ENCODE peak calls at places on chromosomes 4 and X, in nine cellular contexts. T is T-helper 2 cell; L is IMR-90; N is stimulated activated CD8-positive, alpha-beta memory T cell treated with anti-CD3 and anti-CD28 coated beads, Interleukin-15, amount 100 ng/mL, for 4 hours; J is HepG2; H is mesothelial cell of epicardium; B is right cardiac atrium; Y is bronchial epithelial cell; F is central memory CD8-positive, alpha-beta T cell. X is an unnamed sample.

GRCh38 chrX:119728487-119728886 is 29.9 kb upstream of the SOWAHD start:
- DNase-seq in T (no peak), L (no peak), N (no peak), J (peak; percentile 28), H (no peak), B (no peak), Y (no peak), F (no peak), X (no peak)

GRCh38 chrX:22063284-22063683 is 31.2 kb downstream of the PHEX start:
- DNase-seq in T (no peak), L (no peak), N (no peak), J (no peak), H (no peak), B (no peak), Y (no peak), F (no peak), X (peak; percentile 13)

GRCh38 chr4:78032446-78032845 is 24.7 kb upstream of the FRAS1 start:
- DNase-seq in T (no peak), L (no peak), N (no peak), J (no peak), H (no peak), B (no peak), Y (no peak), F (no peak), X (no peak)

GRCh38 chr4:1104647-1105046 is 8.7 kb downstream of the RNF212 start:
- DNase-seq in T (no peak), L (no peak), N (no peak), J (no peak), H (no peak), B (no peak), Y (no peak), F (no peak), X (no peak)

GRCh38 chr4:129233691-129234090 is 137.7 kb downstream of the C4orf33 start:
- DNase-seq in T (no peak), L (no peak), N (no peak), J (no peak), H (no peak), B (no peak), Y (no peak), F (no peak), X (no peak)

GRCh38 chrX:46333550-46333949 is 211.7 kb downstream of the ZNF674 start:
- DNase-seq in T (no peak), L (no peak), N (no peak), J (no peak), H (no peak), B (no peak), Y (peak; percentile 85), F (no peak), X (no peak)

GRCh38 chrX:107290019-107290418 is 83.6 kb downstream of the DNAAF6 start:
- DNase-seq in T (no peak), L (no peak), N (no peak), J (no peak), H (no peak), B (no peak), Y (no peak), F (no peak), X (no peak)

GRCh38 chrX:114976321-114976720 is 41.1 kb downstream of the IL13RA2 start:
- DNase-seq in T (no peak), L (peak; percentile 19), N (no peak), J (no peak), H (no peak), B (no peak), Y (peak; percentile 92), F (no peak), X (peak; percentile 36)

GRCh38 chrX:11366998-11367595 is 73.9 kb downstream of the AMELX start:
- DNase-seq in T (no peak), L (no peak), N (no peak), J (no peak), H (no peak), B (no peak), Y (no peak), F (no peak), X (no peak)

GRCh38 chr4:117447925-117448324 is 362.5 kb upstream of the TRAM1L1 start:
- DNase-seq in T (no peak), L (no peak), N (no peak), J (peak; percentile 12), H (no peak), B (no peak), Y (no peak), F (no peak), X (no peak)

GRCh38 chrX:71542825-71543224 is 9.9 kb downstream of the OGT start:
- DNase-seq in T (no peak), L (no peak), N (no peak), J (no peak), H (no peak), B (no peak), Y (no peak), F (no peak), X (peak; percentile 16)

GRCh38 chrX:86047174-86047991 is at the start of gene CHM:
- DNase-seq in T (peak; percentile 9), L (peak; percentile 84), N (peak; percentile 13), J (peak; percentile 80), H (peak; percentile 72), B (peak; percentile 69), Y (peak; percentile 83), F (peak; percentile 45), X (peak; percentile 88)

GRCh38 chr4:53490161-53490915 is 100.9 kb downstream of the LNX1 start:
- DNase-seq in T (no peak), L (peak; percentile 45), N (no peak), J (no peak), H (no peak), B (no peak), Y (no peak), F (no peak), X (peak; percentile 55)

GRCh38 chr4:133839326-133839725 is 362.3 kb downstream of the PABPC4L start:
- DNase-seq in T (no peak), L (peak; percentile 12), N (no peak), J (no peak), H (no peak), B (no peak), Y (no peak), F (no peak), X (peak; percentile 9)

GRCh38 chr4:157270108-157270507 is 49.6 kb downstream of the GRIA2 start:
- DNase-seq in T (no peak), L (no peak), N (no peak), J (no peak), H (no peak), B (no peak), Y (no peak), F (no peak), X (no peak)

GRCh38 chrX:17812763-17813162 is 48.3 kb downstream of the RAI2 start:
- DNase-seq in T (no peak), L (no peak), N (no peak), J (no peak), H (no peak), B (no peak), Y (peak; percentile 1), F (no peak), X (peak; percentile 40)

GRCh38 chrX:8668797-8669196 is 63.1 kb downstream of the ANOS1 start:
- DNase-seq in T (no peak), L (no peak), N (no peak), J (no peak), H (no peak), B (no peak), Y (peak; percentile 10), F (no peak), X (no peak)

GRCh38 chr4:26793750-26794149 is 66.9 kb upstream of the STIM2 start:
- DNase-seq in T (no peak), L (no peak), N (no peak), J (no peak), H (no peak), B (no peak), Y (no peak), F (no peak), X (no peak)

GRCh38 chr4:46124773-46125172 is 919 bp upstream of the GABRG1 start:
- DNase-seq in T (no peak), L (no peak), N (no peak), J (no peak), H (peak; percentile 41), B (peak; percentile 17), Y (no peak), F (no peak), X (no peak)

GRCh38 chrX:17787557-17787956 is 50.3 kb downstream of the SCML1 start:
- DNase-seq in T (no peak), L (no peak), N (no peak), J (no peak), H (no peak), B (no peak), Y (no peak), F (no peak), X (no peak)

GRCh38 chrX:122868626-122869025 is 315.5 kb upstream of the GRIA3 start:
- DNase-seq in T (no peak), L (no peak), N (no peak), J (no peak), H (no peak), B (no peak), Y (no peak), F (no peak), X (no peak)

GRCh38 chrX:10101269-10101668 is 55.5 kb upstream of the CLCN4 start:
- DNase-seq in T (no peak), L (peak; percentile 40), N (no peak), J (peak; percentile 92), H (no peak), B (no peak), Y (no peak), F (no peak), X (no peak)

GRCh38 chr4:11408569-11408968 is 20.1 kb downstream of the HS3ST1 start:
- DNase-seq in T (no peak), L (no peak), N (no peak), J (no peak), H (no peak), B (no peak), Y (no peak), F (no peak), X (no peak)

GRCh38 chrX:86103061-86103460 is 45.2 kb upstream of the DACH2 start:
- DNase-seq in T (no peak), L (no peak), N (no peak), J (no peak), H (no peak), B (no peak), Y (peak; percentile 15), F (no peak), X (no peak)

GRCh38 chrX:44019911-44020310 is 46.7 kb upstream of the NDP start:
- DNase-seq in T (no peak), L (no peak), N (no peak), J (no peak), H (no peak), B (no peak), Y (no peak), F (no peak), X (no peak)

GRCh38 chrX:15451913-15452312 is 41.2 kb downstream of the PIR start:
- DNase-seq in T (no peak), L (peak; percentile 21), N (no peak), J (no peak), H (no peak), B (peak; percentile 61), Y (peak; percentile 58), F (no peak), X (peak; percentile 62)